ENCODE peak calls at places on chromosomes 3 and 15, in six cellular contexts. One of them, this sample, is unnamed.

GRCh38 chr3:40186508-40186907 is 123.0 kb upstream of the EIF1B start:
- DNase-seq in frontal cortex: no peak
- DNase-seq in CD4-positive, alpha-beta T cell: no peak
- DNase-seq in M059J: no peak
- DNase-seq in SK-N-SH: no peak
- DNase-seq in hepatocyte: no peak
- DNase-seq in this sample: no peak

GRCh38 chr3:30355622-30356021 is 250.8 kb upstream of the TGFBR2 start:
- DNase-seq in frontal cortex: no peak
- DNase-seq in CD4-positive, alpha-beta T cell: no peak
- DNase-seq in M059J: no peak
- DNase-seq in SK-N-SH: no peak
- DNase-seq in hepatocyte: no peak
- DNase-seq in this sample: no peak

GRCh38 chr3:194095902-194096301 is 40.0 kb upstream of the HES1 start:
- DNase-seq in frontal cortex: no peak
- DNase-seq in CD4-positive, alpha-beta T cell: no peak
- DNase-seq in M059J: no peak
- DNase-seq in SK-N-SH: no peak
- DNase-seq in hepatocyte: no peak
- DNase-seq in this sample: no peak

GRCh38 chr15:91491131-91491950 is 362.2 kb upstream of the SLCO3A1 start:
- DNase-seq in frontal cortex: no peak
- DNase-seq in CD4-positive, alpha-beta T cell: no peak
- DNase-seq in M059J: peak; percentile 78
- DNase-seq in SK-N-SH: no peak
- DNase-seq in hepatocyte: no peak
- DNase-seq in this sample: no peak

GRCh38 chr15:88609344-88609743 is 11.8 kb upstream of the AEN start:
- DNase-seq in frontal cortex: no peak
- DNase-seq in CD4-positive, alpha-beta T cell: no peak
- DNase-seq in M059J: no peak
- DNase-seq in SK-N-SH: no peak
- DNase-seq in hepatocyte: no peak
- DNase-seq in this sample: no peak

GRCh38 chr3:49723631-49724551 is at the start of gene GMPPB:
- DNase-seq in frontal cortex: peak; percentile 96
- DNase-seq in CD4-positive, alpha-beta T cell: peak; percentile 82
- DNase-seq in M059J: peak; percentile 95
- DNase-seq in SK-N-SH: peak; percentile 98
- DNase-seq in hepatocyte: peak; percentile 99
- DNase-seq in this sample: peak; percentile 89

GRCh38 chr15:85925649-85926237 is 131.0 kb upstream of the KLHL25 start:
- DNase-seq in frontal cortex: no peak
- DNase-seq in CD4-positive, alpha-beta T cell: no peak
- DNase-seq in M059J: no peak
- DNase-seq in SK-N-SH: no peak
- DNase-seq in hepatocyte: no peak
- DNase-seq in this sample: no peak

GRCh38 chr3:17195192-17195611 is 310.4 kb downstream of the PLCL2 start:
- DNase-seq in frontal cortex: peak; percentile 5
- DNase-seq in CD4-positive, alpha-beta T cell: no peak
- DNase-seq in M059J: no peak
- DNase-seq in SK-N-SH: no peak
- DNase-seq in hepatocyte: no peak
- DNase-seq in this sample: no peak

GRCh38 chr15:68389936-68390790 is 41.8 kb downstream of the ITGA11 start:
- DNase-seq in frontal cortex: no peak
- DNase-seq in CD4-positive, alpha-beta T cell: no peak
- DNase-seq in M059J: peak; percentile 97
- DNase-seq in SK-N-SH: no peak
- DNase-seq in hepatocyte: no peak
- DNase-seq in this sample: no peak

GRCh38 chr3:136194409-136195257 is 1.5 kb downstream of the MSL2 start:
- DNase-seq in frontal cortex: no peak
- DNase-seq in CD4-positive, alpha-beta T cell: peak; percentile 88
- DNase-seq in M059J: peak; percentile 51
- DNase-seq in SK-N-SH: peak; percentile 35
- DNase-seq in hepatocyte: peak; percentile 32
- DNase-seq in this sample: peak; percentile 78

GRCh38 chr3:179768080-179768479 is 115.2 kb downstream of the USP13 start:
- DNase-seq in frontal cortex: peak; percentile 34
- DNase-seq in CD4-positive, alpha-beta T cell: no peak
- DNase-seq in M059J: peak; percentile 68
- DNase-seq in SK-N-SH: peak; percentile 79
- DNase-seq in hepatocyte: peak; percentile 64
- DNase-seq in this sample: no peak